ENCODE peak calls at places on chromosome 13, in ten cellular contexts. Y is neural progenitor cell; R is CD8-positive, alpha-beta T cell; A is Right ventricle myocardium superior; P is ELR; E is PC-3; Q is stimulated activated effector memory CD8-positive, alpha-beta T cell treated with anti-CD3 and anti-CD28 coated beads, Interleukin-12 subunit alpha, Interleukin-12 subunit beta, amount 100 ng/mL, for 72 hours; J is cardiac muscle cell; I is left kidney; B is spleen. S is an unnamed sample.

GRCh38 chr13:26991508-26992181 is 180.0 kb downstream of the USP12 start:
- DNase-seq in Q (no peak), B (no peak), P (no peak), E (peak), R (no peak), I (no peak), A (peak), J (no peak), Y (no peak), S (no peak)

GRCh38 chr13:34346626-34347025 is 528.7 kb downstream of the RFC3 start:
- DNase-seq in Q (no peak), B (no peak), Y (no peak), A (no peak), I (no peak), J (no peak), R (no peak), E (no peak), P (no peak), S (no peak)

GRCh38 chr13:112132142-112132541 is 65.2 kb downstream of the SOX1 start:
- DNase-seq in B (peak), J (no peak), E (no peak), I (no peak), P (no peak), A (no peak), Y (no peak), Q (no peak), R (no peak), S (no peak)

GRCh38 chr13:20475927-20476691 is 49.5 kb downstream of the CRYL1 start:
- DNase-seq in I (peak), A (no peak), E (no peak), Y (peak), B (peak), R (peak), P (no peak), Q (peak), J (no peak), S (peak)

GRCh38 chr13:101529419-101529818 is 76.9 kb downstream of the ITGBL1 start:
- DNase-seq in Y (no peak), Q (no peak), I (no peak), E (no peak), A (no peak), J (no peak), R (no peak), B (no peak), P (peak), S (peak)

GRCh38 chr13:71770710-71771109 is 96.3 kb downstream of the DACH1 start:
- DNase-seq in J (no peak), I (peak), Q (no peak), E (no peak), P (peak), B (no peak), R (no peak), A (no peak), Y (no peak), S (no peak)

GRCh38 chr13:98476106-98476505 is 100.8 kb downstream of the STK24 start:
- DNase-seq in I (no peak), Y (peak), R (peak), B (no peak), Q (no peak), A (no peak), E (no peak), J (no peak), P (no peak), S (peak)

GRCh38 chr13:48437381-48437780 is 24.5 kb upstream of the LPAR6 start:
- DNase-seq in E (no peak), Q (no peak), A (peak), B (no peak), P (no peak), R (no peak), J (peak), I (peak), Y (no peak), S (no peak)

GRCh38 chr13:87080100-87080779 is 590.9 kb upstream of the SLITRK5 start:
- DNase-seq in P (no peak), E (no peak), A (peak), Y (no peak), R (no peak), I (no peak), B (peak), Q (no peak), J (no peak), S (no peak)

GRCh38 chr13:59461411-59461810 is 702.3 kb downstream of the DIAPH3 start:
- DNase-seq in I (no peak), B (no peak), E (no peak), P (no peak), R (no peak), Q (no peak), J (no peak), A (no peak), Y (no peak), S (no peak)

GRCh38 chr13:70874646-70875045 is 766.4 kb upstream of the KLHL1 start:
- DNase-seq in R (no peak), P (peak), E (no peak), I (no peak), J (no peak), A (no peak), Q (no peak), B (no peak), Y (no peak), S (no peak)

GRCh38 chr13:33033361-33033812 is 17.2 kb downstream of the KL start:
- DNase-seq in E (no peak), A (no peak), J (peak), P (no peak), Q (no peak), R (no peak), I (peak), Y (no peak), B (no peak), S (no peak)

GRCh38 chr13:108266316-108266936 is 3.1 kb upstream of the TNFSF13B start:
- DNase-seq in B (peak), A (peak), E (no peak), R (no peak), Y (no peak), P (no peak), Q (no peak), J (no peak), I (peak), S (no peak)

GRCh38 chr13:113836917-113837553 is 26.8 kb downstream of the GAS6 start:
- DNase-seq in B (no peak), R (no peak), A (peak), J (peak), I (no peak), Q (no peak), E (peak), P (peak), Y (no peak), S (peak)

GRCh38 chr13:28489975-28490550 is 4.9 kb downstream of the FLT1 start:
- DNase-seq in R (no peak), E (no peak), I (no peak), B (no peak), Y (no peak), P (peak), Q (no peak), J (no peak), A (no peak), S (peak)

GRCh38 chr13:43058318-43058674 is 34.9 kb downstream of the DNAJC15 start:
- DNase-seq in I (no peak), J (no peak), Y (no peak), R (no peak), Q (no peak), P (peak), A (no peak), E (peak), B (no peak), S (peak)

GRCh38 chr13:68023838-68024581 is 793.9 kb upstream of the PCDH9 start:
- DNase-seq in P (no peak), E (no peak), R (no peak), B (no peak), I (no peak), J (no peak), Q (no peak), Y (no peak), A (no peak), S (no peak)

GRCh38 chr13:33126909-33127607 is 110.8 kb downstream of the KL start:
- DNase-seq in R (no peak), Y (no peak), I (peak), Q (no peak), P (peak), A (peak), B (no peak), J (no peak), E (no peak), S (no peak)

GRCh38 chr13:43305416-43305815 is 282.0 kb downstream of the DNAJC15 start:
- DNase-seq in B (no peak), J (no peak), Q (no peak), E (peak), A (no peak), P (peak), R (no peak), Y (no peak), I (no peak), S (peak)